ENCODE peak calls at places on chromosome 11, in six cellular contexts. A is sciatic nerve, M is fibroblast of the conjunctiva, K is NCI-H69, R is psoas muscle, L is ACHN. Y is an unnamed sample.

GRCh38 chr11:14065692-14066091 is 103.2 kb downstream of the SPON1 start:
- DNase-seq in R (no peak), K (no peak), A (no peak), M (no peak), L (no peak), Y (no peak)

GRCh38 chr11:33931032-33931431 is 39.2 kb upstream of the LMO2 start:
- DNase-seq in A (no peak), L (no peak), K (no peak), R (no peak), M (no peak), Y (no peak)

GRCh38 chr11:46247664-46248063 is 29.8 kb upstream of the CREB3L1 start:
- DNase-seq in A (no peak), L (peak; percentile 71), K (peak; percentile 93), R (no peak), M (no peak), Y (peak; percentile 63)

GRCh38 chr11:119523801-119524200 is 100.8 kb upstream of the THY1 start:
- DNase-seq in K (no peak), M (no peak), L (no peak), R (no peak), A (no peak), Y (no peak)

GRCh38 chr11:64276653-64277431 is 7.6 kb downstream of the BAD start:
- DNase-seq in R (no peak), M (no peak), L (no peak), K (no peak), A (no peak), Y (no peak)

GRCh38 chr11:9969068-9969467 is 305.2 kb downstream of the SWAP70 start:
- DNase-seq in L (no peak), K (no peak), A (no peak), M (no peak), R (no peak), Y (no peak)

GRCh38 chr11:16737860-16738197 is 618 bp upstream of the C11orf58 start:
- DNase-seq in K (peak; percentile 72), A (no peak), L (peak; percentile 17), M (no peak), R (no peak), Y (no peak)

GRCh38 chr11:94342250-94342649 is 37.9 kb downstream of the IZUMO1R start:
- DNase-seq in A (no peak), K (no peak), R (no peak), L (no peak), M (no peak), Y (no peak)

GRCh38 chr11:87851234-87851633 is 324.0 kb downstream of the RAB38 start:
- DNase-seq in A (no peak), K (no peak), M (no peak), L (no peak), R (no peak), Y (no peak)

GRCh38 chr11:102623128-102623527 is 2.0 kb downstream of the MMP20 start:
- DNase-seq in R (no peak), K (no peak), M (no peak), A (no peak), L (no peak), Y (no peak)

GRCh38 chr11:99739464-99740089 is 718.8 kb downstream of the CNTN5 start:
- DNase-seq in M (peak; percentile 10), R (no peak), A (no peak), K (peak; percentile 68), L (peak; percentile 44), Y (peak; percentile 18)

GRCh38 chr11:125990244-125990643 is 44.4 kb downstream of the VSIG10L2 start:
- DNase-seq in R (no peak), K (peak; percentile 9), L (no peak), M (peak; percentile 23), A (no peak), Y (no peak)

GRCh38 chr11:122354029-122354697 is 238.1 kb upstream of the BLID start:
- DNase-seq in L (no peak), A (no peak), M (no peak), K (no peak), R (no peak), Y (no peak)

GRCh38 chr11:33835143-33835878 is 56.6 kb downstream of the LMO2 start:
- DNase-seq in L (peak; percentile 35), R (no peak), M (peak; percentile 13), K (peak; percentile 51), A (no peak), Y (no peak)

GRCh38 chr11:36258730-36259360 is 30.4 kb downstream of the COMMD9 start:
- DNase-seq in K (peak; percentile 84), L (peak; percentile 62), A (peak; percentile 73), R (peak; percentile 69), M (peak; percentile 79), Y (peak; percentile 37)

GRCh38 chr11:196786-197731 is 4.2 kb downstream of the SCGB1C1 start:
- DNase-seq in M (no peak), L (no peak), A (peak; percentile 57), K (no peak), R (no peak), Y (no peak)

GRCh38 chr11:106920899-106921504 is 97.3 kb downstream of the GUCY1A2 start:
- DNase-seq in R (no peak), A (no peak), M (peak; percentile 17), L (no peak), K (no peak), Y (no peak)

GRCh38 chr11:62295504-62295903 is 3.4 kb downstream of the SCGB1D4 start:
- DNase-seq in A (no peak), M (no peak), L (peak; percentile 15), R (no peak), K (no peak), Y (no peak)

GRCh38 chr11:1781593-1781975 is 17.9 kb upstream of the CTSD start:
- DNase-seq in R (no peak), M (no peak), L (no peak), A (peak; percentile 56), K (no peak), Y (no peak)

GRCh38 chr11:119486691-119487259 is 63.8 kb upstream of the THY1 start:
- DNase-seq in R (no peak), A (no peak), M (no peak), L (no peak), K (no peak), Y (no peak)

GRCh38 chr11:27107548-27107947 is 66.9 kb downstream of the BBOX1 start:
- DNase-seq in A (no peak), M (no peak), R (no peak), K (peak; percentile 11), L (no peak), Y (no peak)

GRCh38 chr11:117969160-117969991 is 16.8 kb upstream of the IL10RA start:
- DNase-seq in L (no peak), R (no peak), M (no peak), K (no peak), A (no peak), Y (peak; percentile 2)

GRCh38 chr11:88206746-88207145 is 31.5 kb upstream of the RAB38 start:
- DNase-seq in K (no peak), R (no peak), A (no peak), M (no peak), L (no peak), Y (no peak)

Y was measured in GM20000.